ENCODE peak calls at places on chromosomes 3 and 15, in four cellular contexts. One of them, this sample, is unnamed.

GRCh38 chr15:65980824-65981456 is 111.6 kb downstream of the RAB11A start:
- DNase-seq in GM12891: no peak
- DNase-seq in NCI-H2081: peak
- DNase-seq in AG09309: peak
- DNase-seq in this sample: peak

GRCh38 chr3:158683216-158683975 is 10.9 kb upstream of the LXN start:
- DNase-seq in GM12891: no peak
- DNase-seq in NCI-H2081: no peak
- DNase-seq in AG09309: peak
- DNase-seq in this sample: peak

GRCh38 chr3:44069276-44069675 is 172.4 kb upstream of the TOPAZ1 start:
- DNase-seq in GM12891: no peak
- DNase-seq in NCI-H2081: no peak
- DNase-seq in AG09309: no peak
- DNase-seq in this sample: no peak

GRCh38 chr15:60121845-60122244 is 117.7 kb downstream of the FOXB1 start:
- DNase-seq in GM12891: no peak
- DNase-seq in NCI-H2081: no peak
- DNase-seq in AG09309: no peak
- DNase-seq in this sample: no peak

GRCh38 chr15:43550527-43551363 is 33.3 kb downstream of the MAP1A start:
- DNase-seq in NCI-H2081: no peak
- DNase-seq in AG09309: peak
- DNase-seq in GM12891: no peak
- DNase-seq in this sample: peak

GRCh38 chr15:75182187-75183131 is 19.2 kb upstream of the C15orf39 start:
- DNase-seq in NCI-H2081: no peak
- DNase-seq in AG09309: no peak
- DNase-seq in GM12891: no peak
- DNase-seq in this sample: no peak

GRCh38 chr15:76056931-76057330 is 2.9 kb upstream of the TMEM266 start:
- DNase-seq in GM12891: peak
- DNase-seq in NCI-H2081: no peak
- DNase-seq in AG09309: no peak
- DNase-seq in this sample: no peak

GRCh38 chr15:72970965-72971746 is 81.1 kb upstream of the NEO1 start:
- DNase-seq in AG09309: no peak
- DNase-seq in GM12891: no peak
- DNase-seq in NCI-H2081: no peak
- DNase-seq in this sample: no peak

GRCh38 chr15:94324117-94324826 is 92.9 kb downstream of the MCTP2 start:
- DNase-seq in AG09309: no peak
- DNase-seq in NCI-H2081: peak
- DNase-seq in GM12891: peak
- DNase-seq in this sample: no peak

GRCh38 chr15:77033729-77034619 is 36.9 kb downstream of the TSPAN3 start:
- DNase-seq in GM12891: peak
- DNase-seq in AG09309: no peak
- DNase-seq in NCI-H2081: no peak
- DNase-seq in this sample: no peak

GRCh38 chr15:40941528-40942336 is 11.5 kb upstream of the CHAC1 start:
- DNase-seq in AG09309: no peak
- DNase-seq in GM12891: peak
- DNase-seq in NCI-H2081: peak
- DNase-seq in this sample: no peak

GRCh38 chr3:37032961-37033360 is 39.6 kb downstream of the MLH1 start:
- DNase-seq in NCI-H2081: no peak
- DNase-seq in GM12891: no peak
- DNase-seq in AG09309: no peak
- DNase-seq in this sample: no peak

GRCh38 chr3:36942632-36943248 is 2.1 kb downstream of the TRANK1 start:
- DNase-seq in AG09309: no peak
- DNase-seq in NCI-H2081: no peak
- DNase-seq in GM12891: no peak
- DNase-seq in this sample: no peak

This sample was measured in AG04449.